ENCODE peak calls at places on chromosomes 2 and 18, in seven cellular contexts. W, F, A, J, K, M and D are unnamed samples.

GRCh38 chr2:150859872-150860271 is 372.4 kb upstream of the RND3 start:
- DNase-seq in K (peak; percentile 34), J (no peak), W (no peak), A (no peak), F (no peak), M (no peak), D (no peak)

GRCh38 chr2:16319425-16320245 is 346.0 kb downstream of the CYRIA start:
- DNase-seq in A (no peak), K (no peak), J (no peak), M (no peak), W (no peak), F (no peak), D (peak; percentile 48)

GRCh38 chr2:174510583-174511189 is 23.9 kb upstream of the GPR155 start:
- DNase-seq in A (no peak), J (peak; percentile 17), M (peak; percentile 38), F (peak; percentile 75), W (peak; percentile 13), K (no peak), D (no peak)

GRCh38 chr2:108171652-108172051 is 68.1 kb upstream of the SULT1C3 start:
- DNase-seq in M (no peak), K (no peak), W (no peak), J (no peak), A (no peak), F (no peak), D (no peak)

GRCh38 chr2:174326880-174327558 is 7.7 kb upstream of the SP9 start:
- DNase-seq in F (peak; percentile 26), M (peak; percentile 29), J (peak; percentile 4), A (no peak), W (no peak), K (peak; percentile 46), D (no peak)

GRCh38 chr2:197930570-197931278 is 126.3 kb downstream of the PLCL1 start:
- DNase-seq in F (no peak), K (no peak), W (no peak), J (no peak), A (no peak), M (no peak), D (no peak)

GRCh38 chr2:33788044-33788443 is 188.9 kb upstream of the FAM98A start:
- DNase-seq in W (peak; percentile 43), M (no peak), J (peak; percentile 14), F (peak; percentile 56), A (no peak), K (no peak), D (peak; percentile 11)

GRCh38 chr2:136310005-136310495 is 192.1 kb upstream of the CXCR4 start:
- DNase-seq in J (no peak), F (no peak), K (no peak), W (no peak), A (no peak), M (no peak), D (no peak)

GRCh38 chr18:36179562-36180334 is 7.5 kb upstream of the MOCOS start:
- DNase-seq in J (peak; percentile 57), A (no peak), M (no peak), K (no peak), W (peak; percentile 96), F (no peak), D (no peak)

GRCh38 chr2:69306612-69306896 is 80.5 kb downstream of the GFPT1 start:
- DNase-seq in K (no peak), F (no peak), A (no peak), J (no peak), W (no peak), M (no peak), D (no peak)

GRCh38 chr18:79208882-79209281 is 139.7 kb downstream of the ATP9B start:
- DNase-seq in W (no peak), J (no peak), F (no peak), M (no peak), K (no peak), A (no peak), D (no peak)

GRCh38 chr2:9166579-9167392 is 39.8 kb upstream of the ASAP2 start:
- DNase-seq in W (peak; percentile 28), F (no peak), J (peak; percentile 22), M (no peak), A (no peak), K (no peak), D (no peak)

GRCh38 chr18:22667616-22668422 is 250.1 kb upstream of the CTAGE1 start:
- DNase-seq in A (no peak), J (peak; percentile 85), M (no peak), W (peak; percentile 99), K (no peak), F (no peak), D (no peak)

DNA sequence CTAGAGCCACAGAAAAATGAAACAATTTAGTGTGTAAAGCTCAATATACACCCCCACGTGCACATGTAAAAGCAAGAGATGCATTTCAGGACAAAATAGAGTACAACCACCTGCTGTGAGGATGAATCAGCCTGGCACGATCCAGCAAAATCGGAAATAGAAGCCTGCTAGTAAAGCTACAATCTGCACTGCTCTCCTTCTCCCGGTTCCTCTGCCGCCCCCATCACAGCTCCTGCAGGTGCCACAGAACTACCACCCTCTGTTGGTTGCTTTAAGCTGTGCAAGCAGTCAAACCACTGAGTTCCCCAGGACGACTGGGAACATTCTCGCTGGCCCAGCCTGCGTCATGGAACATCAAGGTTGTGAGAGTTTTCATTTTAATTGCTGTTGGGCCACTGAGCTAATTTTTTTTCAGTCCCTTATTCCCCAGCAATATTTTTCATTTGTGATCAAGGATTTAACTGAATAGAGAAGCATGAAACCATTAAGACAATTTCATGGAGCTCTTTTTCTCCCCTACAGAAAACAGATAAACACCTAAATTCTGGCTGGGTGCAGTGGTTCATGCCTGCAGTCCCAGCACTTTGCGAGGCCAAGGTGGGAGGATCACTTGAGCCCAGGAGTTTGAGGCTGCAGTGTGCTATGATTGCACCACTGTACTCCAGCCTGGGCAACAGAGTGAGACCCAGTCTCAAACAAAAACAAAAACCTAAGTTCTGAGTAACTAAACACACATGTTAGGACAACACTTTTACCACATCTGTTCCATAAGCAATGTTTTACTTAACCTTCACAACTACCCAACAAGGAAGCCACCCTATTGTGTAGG is 47.6 kb upstream of the MAPRE3 start:
- DNase-seq in M (no peak), K (peak; percentile 78), A (no peak), F (peak; percentile 79), W (peak; percentile 6), J (peak; percentile 54), D (no peak)
- H3K23ac ChIP-seq in M (no peak overlapping the region), K (no peak overlapping the region), A (no peak overlapping the region), F (no peak overlapping the region), W (no peak overlapping the region), J (no peak overlapping the region), D (no peak overlapping the region)

GRCh38 chr2:62940697-62941096 is 109.9 kb upstream of the OTX1 start:
- DNase-seq in W (no peak), M (no peak), K (no peak), J (no peak), A (no peak), F (no peak), D (no peak)

GRCh38 chr2:62944362-62944761 is 106.3 kb upstream of the OTX1 start:
- DNase-seq in K (no peak), W (no peak), F (no peak), A (no peak), J (no peak), M (no peak), D (no peak)

GRCh38 chr2:62941413-62941812 is 109.2 kb upstream of the OTX1 start:
- DNase-seq in F (no peak), J (no peak), M (no peak), A (no peak), W (no peak), K (no peak), D (no peak)

GRCh38 chr2:62938126-62938525 is 112.5 kb upstream of the OTX1 start:
- DNase-seq in W (peak; percentile 52), M (no peak), F (no peak), J (peak; percentile 13), A (no peak), K (no peak), D (no peak)

GRCh38 chr2:62939735-62940491 is 110.7 kb upstream of the OTX1 start:
- DNase-seq in M (no peak), F (no peak), J (peak; percentile 62), W (peak; percentile 93), K (no peak), A (no peak), D (peak; percentile 2)
- H4K8ac ChIP-seq in M (no peak overlapping the region), F (no peak overlapping the region), J (no peak overlapping the region), W (peak overlapping the region; percentile 21), K (no peak overlapping the region), A (no peak overlapping the region), D (no peak overlapping the region)

GRCh38 chr18:9613550-9614400 is 584 bp downstream of the PPP4R1 start:
- DNase-seq in J (peak; percentile 70), A (no peak), M (peak; percentile 37), F (peak; percentile 79), W (peak; percentile 27), K (peak; percentile 64), D (peak; percentile 73)

GRCh38 chr18:9615280-9615797 is 980 bp upstream of the PPP4R1 start:
- DNase-seq in J (no peak), F (peak; percentile 40), M (peak; percentile 17), A (no peak), W (no peak), K (no peak), D (peak; percentile 7)

GRCh38 chr18:9612989-9613388 is 1.4 kb downstream of the PPP4R1 start:
- DNase-seq in F (no peak), W (no peak), K (no peak), A (no peak), J (no peak), M (no peak), D (no peak)

GRCh38 chr18:9614401-9615279 is at the start of gene PPP4R1:
- DNase-seq in W (peak; percentile 52), K (peak; percentile 85), J (peak; percentile 72), M (peak; percentile 78), A (peak; percentile 53), F (peak; percentile 93), D (peak; percentile 74)

GRCh38 chr18:9612215-9612830 is 2.0 kb downstream of the PPP4R1 start:
- DNase-seq in M (no peak), J (peak; percentile 66), F (peak; percentile 55), K (no peak), A (no peak), W (peak; percentile 58), D (peak; percentile 66)
- H3K27ac ChIP-seq in M (no peak overlapping the region), J (no peak overlapping the region), F (no peak overlapping the region), K (no peak overlapping the region), A (no peak overlapping the region), W (no peak overlapping the region), D (no peak overlapping the region)

GRCh38 chr2:106053116-106053515 is 141.0 kb downstream of the UXS1 start:
- DNase-seq in M (no peak), F (no peak), W (peak; percentile 31), K (no peak), A (no peak), J (peak; percentile 2), D (no peak)

GRCh38 chr2:106054336-106054735 is 139.8 kb downstream of the UXS1 start:
- DNase-seq in K (no peak), J (no peak), F (no peak), A (no peak), W (no peak), M (no peak), D (no peak)

GRCh38 chr2:106054880-106055655 is 139.0 kb downstream of the UXS1 start:
- DNase-seq in W (no peak), K (no peak), A (no peak), M (no peak), F (peak; percentile 22), J (no peak), D (no peak)

GRCh38 chr2:106057206-106057605 is 136.9 kb downstream of the UXS1 start:
- DNase-seq in K (no peak), A (no peak), W (no peak), M (no peak), J (no peak), F (peak; percentile 46), D (no peak)

DNA sequence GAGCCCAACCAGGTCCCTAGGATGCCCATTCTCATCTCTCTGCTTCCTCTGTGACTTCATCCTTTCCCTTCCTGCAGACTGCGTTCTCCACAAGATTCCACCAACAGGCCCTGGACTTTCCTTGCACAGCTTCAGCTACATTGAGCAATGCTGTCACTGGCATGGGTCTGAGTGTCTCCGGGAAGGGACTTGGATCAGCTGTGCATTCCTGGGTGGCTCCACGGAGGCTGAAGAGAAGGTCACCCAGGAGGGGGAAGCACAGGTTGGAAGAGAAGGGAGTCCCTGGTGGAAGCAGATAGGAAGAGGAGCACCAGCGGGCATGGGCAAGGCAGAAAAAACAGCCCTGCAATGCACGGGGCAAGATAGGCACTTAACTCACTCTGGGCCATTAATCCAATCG is 140.5 kb downstream of the UXS1 start:
- DNase-seq in M (no peak), A (no peak), J (no peak), W (no peak), F (no peak), K (no peak), D (no peak)
- H3K23ac ChIP-seq in M (no peak overlapping the region), A (no peak overlapping the region), J (no peak overlapping the region), W (no peak overlapping the region), F (no peak overlapping the region), K (no peak overlapping the region), D (no peak overlapping the region)